ENCODE peak calls at places on chromosomes 2 and 18, in six cellular contexts. One of them, this sample, is unnamed.

GRCh38 chr18:36532394-36532793 is 234.9 kb downstream of the FHOD3 start:
- DNase-seq in K562: no peak
- DNase-seq in GM12891: no peak
- DNase-seq in HepG2: no peak
- DNase-seq in H1: no peak
- DNase-seq in GM12878: no peak
- DNase-seq in this sample: no peak

GRCh38 chr2:224646242-224646846 is 61.2 kb upstream of the CUL3 start:
- DNase-seq in K562: peak
- DNase-seq in GM12891: no peak
- DNase-seq in HepG2: peak
- DNase-seq in H1: no peak
- DNase-seq in GM12878: no peak
- DNase-seq in this sample: no peak

GRCh38 chr2:227164745-227165350 is 424 bp downstream of the COL4A3 start:
- DNase-seq in K562: no peak
- DNase-seq in GM12891: peak
- DNase-seq in HepG2: no peak
- DNase-seq in H1: no peak
- DNase-seq in GM12878: no peak
- DNase-seq in this sample: peak

GRCh38 chr2:130759906-130760753 is 4.8 kb downstream of the AMER3 start:
- DNase-seq in K562: no peak
- DNase-seq in GM12891: no peak
- DNase-seq in HepG2: no peak
- DNase-seq in H1: no peak
- DNase-seq in GM12878: no peak
- DNase-seq in this sample: no peak

GRCh38 chr2:2558476-2558875 is 227.4 kb upstream of the MYT1L start:
- DNase-seq in K562: no peak
- DNase-seq in GM12891: no peak
- DNase-seq in HepG2: no peak
- DNase-seq in H1: no peak
- DNase-seq in GM12878: no peak
- DNase-seq in this sample: no peak

GRCh38 chr2:112938904-112939303 is 27.9 kb downstream of the IL37 start:
- DNase-seq in K562: no peak
- DNase-seq in GM12891: no peak
- DNase-seq in HepG2: no peak
- DNase-seq in H1: no peak
- DNase-seq in GM12878: no peak
- DNase-seq in this sample: no peak

GRCh38 chr2:3025984-3026383 is 351.6 kb downstream of the EIPR1 start:
- DNase-seq in K562: no peak
- DNase-seq in GM12891: no peak
- DNase-seq in HepG2: no peak
- DNase-seq in H1: no peak
- DNase-seq in GM12878: no peak
- DNase-seq in this sample: no peak

GRCh38 chr2:105893011-105893995 is 148.6 kb downstream of the NCK2 start:
- DNase-seq in K562: no peak
- DNase-seq in GM12891: no peak
- DNase-seq in HepG2: no peak
- DNase-seq in H1: no peak
- DNase-seq in GM12878: no peak
- DNase-seq in this sample: no peak

GRCh38 chr18:62863629-62864028 is 148.3 kb downstream of the PHLPP1 start:
- DNase-seq in K562: no peak
- DNase-seq in GM12891: no peak
- DNase-seq in HepG2: no peak
- DNase-seq in H1: no peak
- DNase-seq in GM12878: no peak
- DNase-seq in this sample: no peak

GRCh38 chr2:170106441-170106840 is 71.5 kb upstream of the MYO3B start:
- DNase-seq in K562: no peak
- DNase-seq in GM12891: no peak
- DNase-seq in HepG2: no peak
- DNase-seq in H1: no peak
- DNase-seq in GM12878: no peak
- DNase-seq in this sample: no peak

DNA sequence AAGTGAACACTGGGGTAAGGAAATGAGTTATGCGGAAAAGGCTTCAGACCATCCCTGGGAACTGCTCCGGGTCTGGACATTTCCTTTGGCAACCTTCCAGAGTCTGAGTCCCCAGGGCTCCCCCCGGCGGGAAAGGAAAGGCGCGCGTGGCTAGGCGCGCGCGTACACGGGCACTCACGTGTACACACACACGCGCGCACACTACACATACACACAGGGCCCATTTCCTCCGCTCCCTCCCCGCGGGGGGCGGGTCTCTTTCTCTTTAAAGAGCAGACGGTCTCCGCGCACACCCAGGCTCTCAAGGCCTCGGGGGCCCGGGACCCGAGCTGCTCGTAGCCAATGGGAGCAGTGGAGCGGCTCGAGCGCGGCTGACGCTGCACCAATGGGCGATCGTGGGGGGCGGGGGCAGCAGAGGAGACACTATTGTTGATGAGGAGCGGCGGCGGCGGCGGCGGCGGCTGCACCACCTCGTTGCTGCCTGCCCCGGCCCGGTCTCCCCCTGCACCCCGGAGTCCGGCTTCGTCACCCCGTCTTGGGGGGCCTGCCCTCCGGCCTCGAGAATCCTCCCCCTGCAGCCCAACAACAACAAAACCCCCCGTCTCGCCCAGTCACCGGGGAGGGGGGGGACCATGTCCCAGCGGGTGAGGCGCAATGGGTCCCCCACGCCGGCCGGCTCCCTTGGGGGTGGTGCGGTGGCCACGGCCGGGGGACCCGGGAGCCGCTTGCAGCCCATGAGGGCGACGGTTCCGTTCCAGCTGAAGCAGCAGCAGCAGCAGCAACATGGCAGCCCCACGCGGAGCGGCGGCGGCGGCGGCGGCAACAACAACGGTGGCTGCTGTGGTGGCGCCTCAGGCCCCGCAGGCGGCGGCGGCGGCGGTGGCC is at the start of gene FAM117B:
- DNase-seq in K562: peak
- DNase-seq in GM12891: peak
- DNase-seq in HepG2: peak
- DNase-seq in H1: peak
- DNase-seq in GM12878: peak
- DNase-seq in this sample: peak
- TF ChIP-seq POLR2A in K562: peak
- TF ChIP-seq POLR2A in GM12891: peak
- TF ChIP-seq POLR2A in HepG2: peak
- TF ChIP-seq POLR2A in H1: peak
- TF ChIP-seq POLR2A in GM12878: peak
- TF ChIP-seq POLR2A in this sample: peak

GRCh38 chr2:86194751-86195054 is 559 bp downstream of the IMMT start:
- DNase-seq in K562: no peak
- DNase-seq in GM12891: no peak
- DNase-seq in HepG2: no peak
- DNase-seq in H1: peak
- DNase-seq in GM12878: peak
- DNase-seq in this sample: no peak
- TF ChIP-seq POLR2AphosphoS5 in K562: no peak
- TF ChIP-seq POLR2AphosphoS5 in GM12891: no peak
- TF ChIP-seq POLR2AphosphoS5 in HepG2: no peak
- TF ChIP-seq POLR2AphosphoS5 in H1: no peak
- TF ChIP-seq POLR2AphosphoS5 in GM12878: no peak
- TF ChIP-seq POLR2AphosphoS5 in this sample: no peak

GRCh38 chr2:201698588-201699226 is at the start of gene MPP4:
- DNase-seq in K562: no peak
- DNase-seq in GM12891: no peak
- DNase-seq in HepG2: no peak
- DNase-seq in H1: no peak
- DNase-seq in GM12878: no peak
- DNase-seq in this sample: no peak
- TF ChIP-seq TAF1 in K562: no peak
- TF ChIP-seq TAF1 in GM12891: no peak
- TF ChIP-seq TAF1 in HepG2: no peak
- TF ChIP-seq TAF1 in H1: no peak
- TF ChIP-seq TAF1 in GM12878: no peak
- TF ChIP-seq TAF1 in this sample: no peak

GRCh38 chr2:177616731-177617130 is 224.2 kb downstream of the AGPS start:
- DNase-seq in K562: no peak
- DNase-seq in GM12891: no peak
- DNase-seq in HepG2: no peak
- DNase-seq in H1: no peak
- DNase-seq in GM12878: no peak
- DNase-seq in this sample: no peak

GRCh38 chr2:177617849-177618248 is 225.3 kb downstream of the AGPS start:
- DNase-seq in K562: no peak
- DNase-seq in GM12891: no peak
- DNase-seq in HepG2: no peak
- DNase-seq in H1: no peak
- DNase-seq in GM12878: no peak
- DNase-seq in this sample: no peak

GRCh38 chr2:177616066-177616465 is 223.5 kb downstream of the AGPS start:
- DNase-seq in K562: no peak
- DNase-seq in GM12891: no peak
- DNase-seq in HepG2: no peak
- DNase-seq in H1: no peak
- DNase-seq in GM12878: no peak
- DNase-seq in this sample: no peak

GRCh38 chr2:177622516-177622915 is 229.9 kb downstream of the AGPS start:
- DNase-seq in K562: no peak
- DNase-seq in GM12891: no peak
- DNase-seq in HepG2: peak
- DNase-seq in H1: no peak
- DNase-seq in GM12878: no peak
- DNase-seq in this sample: no peak

DNA sequence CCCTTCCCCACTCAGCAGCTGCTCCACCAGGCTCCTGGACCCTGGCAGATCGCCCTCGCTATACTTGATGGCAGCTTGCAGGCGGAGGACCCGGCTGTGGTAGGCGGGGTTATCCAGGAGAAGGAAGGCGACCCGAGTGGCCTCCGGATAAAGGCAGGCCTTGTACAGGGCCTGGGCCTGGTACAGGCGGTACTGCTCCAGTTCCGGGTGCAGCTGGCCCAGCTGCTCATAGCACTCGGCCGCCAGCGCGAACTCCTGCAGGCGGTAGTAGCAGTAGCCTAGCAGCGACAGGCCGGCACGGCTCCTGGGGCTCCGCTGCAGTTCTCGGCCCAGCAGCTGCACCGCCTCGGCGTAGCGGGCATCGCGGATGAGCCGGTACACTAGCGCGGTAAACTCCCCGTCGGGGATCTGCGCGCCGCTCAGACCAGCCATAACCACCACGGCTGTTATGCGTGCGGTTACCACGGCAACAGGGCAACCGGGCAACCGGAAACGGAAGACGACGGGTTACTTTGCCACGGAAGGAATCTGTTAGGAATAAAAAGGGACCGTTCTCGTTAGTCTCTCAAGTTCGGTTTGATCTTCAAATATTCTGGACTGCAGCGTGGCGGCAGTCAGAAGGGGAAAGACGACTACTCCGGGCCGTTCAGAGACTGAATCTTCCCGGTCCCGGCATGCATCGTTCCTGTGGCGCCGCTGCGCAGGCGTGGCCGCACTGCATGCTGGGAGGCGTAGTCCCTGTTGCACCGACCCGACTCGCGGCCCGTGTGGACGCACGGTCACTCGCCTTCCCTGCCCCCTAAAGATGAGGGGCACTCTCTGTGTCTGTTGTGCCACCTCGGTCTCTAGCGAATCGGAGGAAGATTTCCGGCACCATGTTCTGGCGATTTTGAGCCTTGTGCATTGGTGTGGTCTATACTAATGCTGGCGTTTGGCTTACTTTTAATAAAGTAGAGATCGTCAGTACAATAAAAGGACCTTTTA is 226.0 kb downstream of the AGPS start:
- DNase-seq in K562: peak
- DNase-seq in GM12891: peak
- DNase-seq in HepG2: peak
- DNase-seq in H1: peak
- DNase-seq in GM12878: peak
- DNase-seq in this sample: peak
- TF ChIP-seq POLR2A in K562: peak
- TF ChIP-seq POLR2A in GM12891: peak
- TF ChIP-seq POLR2A in HepG2: peak
- TF ChIP-seq POLR2A in H1: no peak
- TF ChIP-seq POLR2A in GM12878: peak
- TF ChIP-seq POLR2A in this sample: peak

GRCh38 chr2:135528006-135528405 is 3.0 kb downstream of the ZRANB3 start:
- DNase-seq in K562: no peak
- DNase-seq in GM12891: no peak
- DNase-seq in HepG2: no peak
- DNase-seq in H1: no peak
- DNase-seq in GM12878: no peak
- DNase-seq in this sample: no peak

GRCh38 chr2:135525786-135526185 is 5.2 kb downstream of the ZRANB3 start:
- DNase-seq in K562: no peak
- DNase-seq in GM12891: no peak
- DNase-seq in HepG2: no peak
- DNase-seq in H1: no peak
- DNase-seq in GM12878: peak
- DNase-seq in this sample: no peak

GRCh38 chr2:135531231-135532197 is at the start of gene R3HDM1:
- DNase-seq in K562: peak
- DNase-seq in GM12891: peak
- DNase-seq in HepG2: peak
- DNase-seq in H1: peak
- DNase-seq in GM12878: peak
- DNase-seq in this sample: peak

GRCh38 chr2:135532581-135532980 is 1.3 kb downstream of the R3HDM1 start:
- DNase-seq in K562: no peak
- DNase-seq in GM12891: no peak
- DNase-seq in HepG2: no peak
- DNase-seq in H1: no peak
- DNase-seq in GM12878: no peak
- DNase-seq in this sample: no peak

DNA sequence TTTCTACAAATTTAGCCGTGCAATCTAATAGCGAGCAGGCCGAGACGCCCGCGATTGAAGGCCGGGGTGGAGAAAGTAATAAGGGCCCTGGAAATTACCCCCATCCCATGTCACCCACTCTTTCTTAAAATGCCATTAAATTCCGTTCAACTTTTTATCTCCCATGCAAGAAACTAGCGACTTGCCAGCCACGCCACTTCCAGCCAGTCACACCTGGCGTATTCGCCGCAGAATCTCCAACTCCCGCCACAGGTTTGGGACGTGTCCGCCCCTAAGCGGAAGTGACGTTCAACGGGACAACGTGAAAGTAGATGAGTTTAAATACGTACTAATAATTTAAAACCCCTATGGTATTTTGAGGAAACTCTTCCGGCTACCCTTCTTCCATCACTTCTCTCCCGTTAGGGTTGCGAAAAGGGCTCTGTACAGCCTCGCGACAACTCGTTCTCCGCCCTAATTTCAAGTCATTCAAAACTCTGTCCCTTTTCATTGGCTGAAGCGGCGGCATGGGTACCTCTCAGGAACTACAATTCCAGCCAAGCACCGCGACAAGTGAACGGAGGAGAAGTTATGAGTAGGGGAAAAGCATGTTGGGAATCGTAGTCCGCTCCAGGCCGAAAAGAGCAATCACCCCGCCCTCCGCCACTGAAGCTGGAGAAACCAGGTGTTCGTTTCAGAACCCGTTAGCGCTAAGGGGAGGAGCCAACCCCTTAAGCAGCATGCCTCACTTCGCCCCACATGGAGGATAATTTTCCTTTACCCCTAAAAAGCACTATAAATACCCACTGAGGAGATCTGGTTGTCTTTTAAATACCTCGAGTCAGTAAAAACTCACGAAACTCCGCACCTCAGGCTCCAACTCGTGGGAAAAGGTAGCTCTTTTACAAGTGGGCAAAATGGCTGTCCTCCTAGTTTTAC is at the start of gene ZRANB3:
- DNase-seq in K562: peak
- DNase-seq in GM12891: peak
- DNase-seq in HepG2: peak
- DNase-seq in H1: peak
- DNase-seq in GM12878: peak
- DNase-seq in this sample: peak
- TF ChIP-seq POLR2AphosphoS5 in K562: peak
- TF ChIP-seq POLR2AphosphoS5 in GM12891: no peak
- TF ChIP-seq POLR2AphosphoS5 in HepG2: peak
- TF ChIP-seq POLR2AphosphoS5 in H1: peak
- TF ChIP-seq POLR2AphosphoS5 in GM12878: peak
- TF ChIP-seq POLR2AphosphoS5 in this sample: no peak